ENCODE peak calls at places on chromosomes 2 and 18, in four cellular contexts. B is K562, X is DND-41, O is GM23248. M is an unnamed sample.

GRCh38 chr2:239022437-239023260 is 174.8 kb downstream of the TWIST2 start:
- DNase-seq in B (no peak), X (no peak), O (peak; percentile 74), M (no peak)

GRCh38 chr2:32862269-32863055 is 84.3 kb upstream of the LTBP1 start:
- DNase-seq in B (no peak), X (no peak), O (peak; percentile 7), M (no peak)

GRCh38 chr2:144678741-144679140 is 158.8 kb upstream of the ZEB2 start:
- DNase-seq in B (no peak), X (no peak), O (no peak), M (no peak)

GRCh38 chr2:88885275-88885674 is 193.8 kb downstream of the RPIA start:
- DNase-seq in B (no peak), X (no peak), O (no peak), M (no peak)

GRCh38 chr18:23908827-23909226 is 105.7 kb upstream of the TTC39C start:
- DNase-seq in B (no peak), X (no peak), O (no peak), M (no peak)

GRCh38 chr2:18932864-18933263 is 343.5 kb upstream of the NT5C1B start:
- DNase-seq in B (no peak), X (no peak), O (peak; percentile 26), M (no peak)

GRCh38 chr2:73295751-73296400 is 2.5 kb upstream of the EGR4 start:
- DNase-seq in B (no peak), X (no peak), O (no peak), M (no peak)

GRCh38 chr2:159609933-159610523 is 6.3 kb downstream of the BAZ2B start:
- DNase-seq in B (no peak), X (no peak), O (no peak), M (peak; percentile 67)

GRCh38 chr2:120313695-120314615 is 32.0 kb upstream of the INHBB start:
- DNase-seq in B (no peak), X (no peak), O (no peak), M (no peak)

GRCh38 chr18:35949090-35949489 is 23.4 kb upstream of the RMP24 start:
- DNase-seq in B (no peak), X (no peak), O (no peak), M (peak; percentile 27)

GRCh38 chr18:57819671-57820460 is 16.8 kb upstream of the ATP8B1 start:
- DNase-seq in B (peak; percentile 74), X (no peak), O (peak; percentile 82), M (peak; percentile 62)

GRCh38 chr2:109162999-109163398 is 34.0 kb downstream of the SH3RF3 start:
- DNase-seq in B (no peak), X (no peak), O (peak; percentile 31), M (no peak)

GRCh38 chr2:179917272-179917671 is 55.9 kb upstream of the ZNF385B start:
- DNase-seq in B (no peak), X (no peak), O (peak; percentile 81), M (peak; percentile 7)

GRCh38 chr18:60266558-60266957 is 106.0 kb downstream of the MC4R start:
- DNase-seq in B (no peak), X (no peak), O (no peak), M (no peak)

GRCh38 chr2:5691659-5692529 is at the start of gene SOX11:
- DNase-seq in B (no peak), X (no peak), O (peak; percentile 72), M (peak; percentile 96)

GRCh38 chr2:70922591-70923234 is 13.0 kb upstream of the ATP6V1B1 start:
- DNase-seq in B (no peak), X (no peak), O (no peak), M (peak; percentile 26)

GRCh38 chr2:74498500-74499268 is 719 bp downstream of the LBX2 start:
- DNase-seq in B (no peak), X (no peak), O (peak; percentile 63), M (no peak)

GRCh38 chr2:42386684-42387083 is 25.7 kb upstream of the COX7A2L start:
- DNase-seq in B (peak; percentile 51), X (no peak), O (peak; percentile 10), M (peak; percentile 21)

GRCh38 chr2:186991766-186992417 is 142.9 kb upstream of the ZSWIM2 start:
- DNase-seq in B (no peak), X (no peak), O (peak; percentile 7), M (no peak)

GRCh38 chr2:152042636-152043615 is 55.9 kb downstream of the CACNB4 start:
- DNase-seq in B (no peak), X (no peak), O (no peak), M (no peak)

GRCh38 chr18:59096098-59096779 is 43.4 kb upstream of the SEC11C start:
- DNase-seq in B (no peak), X (no peak), O (no peak), M (no peak)

GRCh38 chr2:221533299-221533698 is 38.8 kb downstream of the EPHA4 start:
- DNase-seq in B (no peak), X (no peak), O (peak; percentile 6), M (no peak)

GRCh38 chr18:79911009-79911870 is 40.2 kb downstream of the SLC66A2 start:
- DNase-seq in B (no peak), X (no peak), O (no peak), M (no peak)

GRCh38 chr18:59870623-59871130 is 29.1 kb upstream of the PMAIP1 start:
- DNase-seq in B (no peak), X (no peak), O (peak; percentile 42), M (no peak)

GRCh38 chr2:54997826-54998225 is 52.4 kb downstream of the RTN4 start:
- DNase-seq in B (no peak), X (no peak), O (no peak), M (no peak)

GRCh38 chr18:22816266-22817176 is 116.6 kb upstream of the RBBP8 start:
- DNase-seq in B (no peak), X (no peak), O (no peak), M (no peak)

GRCh38 chr2:238259085-238260020 is 19.5 kb upstream of the HES6 start:
- DNase-seq in B (no peak), X (no peak), O (no peak), M (no peak)

GRCh38 chr2:201357216-201357615 is at the start of gene FLACC1:
- DNase-seq in B (no peak), X (no peak), O (peak; percentile 51), M (peak; percentile 35)

GRCh38 chr18:50266248-50266704 is at the start of gene CFAP53:
- DNase-seq in B (no peak), X (peak; percentile 93), O (peak; percentile 94), M (peak; percentile 87)
- TF ChIP-seq EZH2 in B (no peak), X (no peak), O (no peak), M (no peak)

DNA sequence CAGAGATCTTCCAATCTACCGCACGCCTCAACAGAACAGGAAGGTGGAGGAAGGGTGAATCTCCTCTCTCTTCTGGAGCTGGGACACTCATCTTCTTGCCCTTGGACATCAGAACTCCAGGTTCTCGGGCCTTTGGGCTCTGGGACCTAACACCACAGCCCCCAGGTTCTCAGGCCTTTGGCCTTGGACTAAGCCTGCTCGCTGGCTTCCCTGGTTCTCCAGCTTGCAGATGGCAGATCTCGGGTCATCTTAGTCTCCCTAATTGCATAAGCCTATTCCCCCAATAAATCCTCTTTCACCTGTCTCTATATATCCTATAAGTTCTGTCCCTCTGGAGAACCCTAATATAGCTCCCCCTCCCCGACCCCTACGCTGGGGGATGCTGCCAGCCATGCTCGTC is 14.8 kb downstream of the HS6ST1 start:
- DNase-seq in B (no peak), X (no peak), O (no peak), M (no peak)
- H3K4me1 ChIP-seq in B (peaks cover 18% of the 10 kb centered on the region), X (peaks cover 21% of the 10 kb centered on the region), O (peaks cover 40% of the 10 kb centered on the region), M (peaks cover 21% of the 10 kb centered on the region)

DNA sequence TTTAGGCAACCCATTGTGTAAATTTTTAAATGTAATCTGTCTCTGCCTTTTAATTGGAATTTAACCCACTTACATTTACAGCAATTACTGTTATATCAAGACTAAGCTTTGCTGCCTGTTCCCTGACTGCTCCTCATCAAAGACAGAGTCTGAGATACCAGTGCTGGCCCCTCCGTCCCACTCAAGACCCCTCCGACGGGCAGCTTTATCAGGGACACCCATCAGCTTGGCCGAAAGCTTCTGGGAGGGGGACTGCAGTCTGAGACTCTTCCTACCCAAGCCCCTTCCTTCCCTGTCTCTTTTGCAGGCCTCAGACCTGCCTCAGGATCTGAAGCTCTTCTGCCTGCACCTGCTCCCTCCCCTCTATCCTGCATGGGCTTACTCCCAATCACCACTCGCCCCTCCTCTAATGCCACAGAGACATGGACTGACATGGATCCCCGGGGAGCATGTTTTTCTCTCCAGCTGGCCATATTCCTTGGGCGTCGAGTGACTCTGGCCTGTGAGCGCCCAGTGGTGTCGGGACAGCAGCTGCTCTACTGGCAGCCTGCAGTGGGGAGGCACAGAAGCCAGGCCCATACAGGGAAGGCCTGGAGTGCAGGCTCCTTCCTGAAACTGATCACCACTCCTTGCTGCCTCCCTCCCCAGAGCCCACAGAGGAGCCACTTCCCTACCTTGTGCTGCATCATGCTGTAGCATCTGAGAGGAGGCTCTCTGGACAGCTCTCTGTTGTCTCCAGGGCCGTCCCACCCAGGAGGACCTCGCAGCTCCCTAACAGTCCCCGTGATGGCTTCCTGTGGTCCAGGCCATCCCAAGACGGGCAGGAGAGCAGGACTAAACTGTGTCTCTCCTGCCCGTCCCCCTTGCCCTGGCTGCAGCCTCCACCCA is 3.7 kb upstream of the KIF1A start:
- DNase-seq in B (no peak), X (no peak), O (no peak), M (no peak)
- TF ChIP-seq EZH2 in B (no peak), X (no peak), O (no peak), M (no peak)

DNA sequence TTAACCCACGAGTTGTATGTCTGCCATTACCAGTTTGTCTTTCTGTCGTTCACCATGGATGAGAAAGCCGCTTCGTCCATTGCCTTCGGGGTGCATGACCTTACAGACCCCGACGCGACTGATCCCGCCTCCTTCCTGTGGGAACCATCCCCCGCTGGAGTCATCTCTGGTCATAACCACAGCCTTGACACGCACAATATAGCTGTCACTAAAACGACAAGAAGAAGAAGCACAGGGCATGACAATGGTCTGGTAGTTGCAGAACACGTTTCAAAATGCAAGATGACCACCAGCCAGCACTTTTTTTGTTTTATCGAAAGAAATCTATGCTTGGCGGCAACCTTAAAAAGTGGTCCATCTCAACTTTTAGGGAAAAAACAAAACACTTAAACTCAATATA is 87.7 kb downstream of the SPRED2 start:
- DNase-seq in B (no peak), X (no peak), O (no peak), M (no peak)
- H3K4me1 ChIP-seq in B (peaks cover 10% of the 10 kb centered on the region), X (peaks cover 2% of the 10 kb centered on the region), O (peaks cover 20% of the 10 kb centered on the region), M (peaks cover 7% of the 10 kb centered on the region)

GRCh38 chr18:13868501-13869271 is 44.7 kb downstream of the MC5R start:
- DNase-seq in B (no peak), X (no peak), O (no peak), M (no peak)
- TF ChIP-seq EZH2 in B (no peak), X (no peak), O (no peak), M (no peak)

M was measured in A673.